ENCODE peak calls at places on chromosomes 12 and 14, in four cellular contexts. O, Z, S and W are unnamed samples.

GRCh38 chr14:90757452-90757851 is 58.8 kb downstream of the TTC7B start:
- DNase-seq in O (no peak), Z (no peak), S (no peak), W (no peak)

GRCh38 chr12:27549801-27550652 is 26.0 kb downstream of the PPFIBP1 start:
- DNase-seq in O (peak), Z (peak), S (no peak), W (peak)

GRCh38 chr12:98417303-98417702 is 98.1 kb upstream of the TMPO start:
- DNase-seq in O (no peak), Z (no peak), S (no peak), W (no peak)

GRCh38 chr12:4591180-4591687 is 29.2 kb downstream of the DYRK4 start:
- DNase-seq in O (no peak), Z (no peak), S (no peak), W (no peak)

GRCh38 chr12:113398346-113399290 is 5.1 kb downstream of the SDS start:
- DNase-seq in O (no peak), Z (no peak), S (no peak), W (no peak)

GRCh38 chr12:96398422-96399080 is 1.7 kb downstream of the CDK17 start:
- DNase-seq in O (peak), Z (peak), S (no peak), W (no peak)

GRCh38 chr14:46788994-46789393 is 137.4 kb upstream of the RPL10L start:
- DNase-seq in O (no peak), Z (no peak), S (no peak), W (no peak)

GRCh38 chr14:76490735-76491134 is 114.8 kb downstream of the ESRRB start:
- DNase-seq in O (no peak), Z (no peak), S (no peak), W (no peak)

GRCh38 chr12:16553457-16553856 is 52.5 kb downstream of the LMO3 start:
- DNase-seq in O (peak), Z (no peak), S (no peak), W (no peak)

GRCh38 chr14:58643366-58643765 is 5.6 kb downstream of the DACT1 start:
- DNase-seq in O (no peak), Z (no peak), S (no peak), W (no peak)

GRCh38 chr14:90427848-90428426 is 31.1 kb downstream of the CALM1 start:
- DNase-seq in O (no peak), Z (no peak), S (no peak), W (no peak)

GRCh38 chr12:127162902-127163301 is 1104.1 kb upstream of the TMEM132C start:
- DNase-seq in O (peak), Z (no peak), S (no peak), W (no peak)

GRCh38 chr12:122481861-122482260 is 18.9 kb downstream of the ZCCHC8 start:
- DNase-seq in O (peak), Z (no peak), S (no peak), W (no peak)

GRCh38 chr12:80794506-80794905 is 77.8 kb downstream of the MYF5 start:
- DNase-seq in O (no peak), Z (no peak), S (no peak), W (no peak)

GRCh38 chr12:12839003-12839395 is 25.9 kb downstream of the DDX47 start:
- DNase-seq in O (no peak), Z (no peak), S (no peak), W (no peak)

GRCh38 chr14:77603654-77604270 is 12.7 kb downstream of the SPTLC2 start:
- DNase-seq in O (no peak), Z (no peak), S (no peak), W (no peak)

GRCh38 chr14:33767721-33768457 is 183.0 kb downstream of the EGLN3 start:
- DNase-seq in O (no peak), Z (no peak), S (no peak), W (no peak)

GRCh38 chr12:114919479-114919878 is 235.5 kb upstream of the TBX3 start:
- DNase-seq in O (no peak), Z (no peak), S (no peak), W (no peak)

GRCh38 chr12:15364221-15365170 is 42.2 kb downstream of the PTPRO start:
- DNase-seq in O (no peak), Z (no peak), S (no peak), W (no peak)

GRCh38 chr14:73751157-73751691 is 37.0 kb upstream of the PNMA1 start:
- DNase-seq in O (no peak), Z (no peak), S (no peak), W (peak)

DNA sequence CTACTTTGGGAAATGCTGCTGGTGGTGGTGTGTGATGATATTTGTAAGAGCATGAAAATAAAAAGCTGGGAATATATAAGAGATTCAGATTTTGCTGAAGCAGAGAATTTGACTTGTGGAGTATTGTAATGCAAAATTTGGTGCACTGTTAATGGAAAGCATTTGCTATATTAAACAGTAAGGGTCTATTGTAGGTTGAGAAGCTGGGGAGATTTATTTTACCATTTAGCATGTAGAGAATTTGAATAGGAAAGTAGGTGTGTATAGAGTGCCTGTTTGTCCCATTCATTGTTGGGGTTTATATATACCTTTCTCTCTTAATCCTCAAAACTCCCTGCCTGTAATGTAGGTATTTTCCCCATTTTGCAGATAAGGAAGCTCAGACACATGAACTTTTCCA is 48.4 kb downstream of the CRADD start:
- DNase-seq in O (no peak), Z (no peak), S (no peak), W (no peak)
- H4K5ac ChIP-seq in O (no peak), Z (no peak), S (no peak), W (no peak)

DNA sequence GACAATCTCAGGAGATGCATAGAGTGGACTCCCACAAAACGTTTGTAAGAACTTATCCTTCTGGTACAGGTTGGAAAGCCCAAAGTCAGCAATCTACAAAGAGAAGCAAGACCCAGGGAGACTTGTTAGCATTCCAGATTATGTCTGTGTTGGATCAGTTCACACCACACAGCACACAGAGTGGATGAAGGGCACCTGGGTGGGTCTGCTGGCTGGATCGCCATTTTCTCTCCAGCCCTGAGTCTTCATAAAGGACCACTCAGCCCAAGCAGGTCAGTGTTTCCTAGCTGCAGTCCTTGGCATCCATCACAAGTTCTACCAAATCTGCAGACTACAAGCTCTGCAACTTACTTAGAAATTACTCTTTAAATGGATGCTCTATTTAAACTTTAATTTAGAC is 66.0 kb downstream of the NUAK1 start:
- DNase-seq in O (no peak), Z (no peak), S (no peak), W (no peak)
- H4K5ac ChIP-seq in O (peak), Z (no peak), S (no peak), W (no peak)

GRCh38 chr12:5912437-5913334 is 32.4 kb downstream of the ANO2 start:
- DNase-seq in O (no peak), Z (peak), S (peak), W (peak)

GRCh38 chr12:5912011-5912410 is 33.0 kb downstream of the ANO2 start:
- DNase-seq in O (no peak), Z (no peak), S (no peak), W (peak)

GRCh38 chr12:5908251-5908650 is 36.8 kb downstream of the ANO2 start:
- DNase-seq in O (no peak), Z (no peak), S (no peak), W (peak)

GRCh38 chr12:5909560-5909959 is 35.5 kb downstream of the ANO2 start:
- DNase-seq in O (no peak), Z (no peak), S (no peak), W (peak)

DNA sequence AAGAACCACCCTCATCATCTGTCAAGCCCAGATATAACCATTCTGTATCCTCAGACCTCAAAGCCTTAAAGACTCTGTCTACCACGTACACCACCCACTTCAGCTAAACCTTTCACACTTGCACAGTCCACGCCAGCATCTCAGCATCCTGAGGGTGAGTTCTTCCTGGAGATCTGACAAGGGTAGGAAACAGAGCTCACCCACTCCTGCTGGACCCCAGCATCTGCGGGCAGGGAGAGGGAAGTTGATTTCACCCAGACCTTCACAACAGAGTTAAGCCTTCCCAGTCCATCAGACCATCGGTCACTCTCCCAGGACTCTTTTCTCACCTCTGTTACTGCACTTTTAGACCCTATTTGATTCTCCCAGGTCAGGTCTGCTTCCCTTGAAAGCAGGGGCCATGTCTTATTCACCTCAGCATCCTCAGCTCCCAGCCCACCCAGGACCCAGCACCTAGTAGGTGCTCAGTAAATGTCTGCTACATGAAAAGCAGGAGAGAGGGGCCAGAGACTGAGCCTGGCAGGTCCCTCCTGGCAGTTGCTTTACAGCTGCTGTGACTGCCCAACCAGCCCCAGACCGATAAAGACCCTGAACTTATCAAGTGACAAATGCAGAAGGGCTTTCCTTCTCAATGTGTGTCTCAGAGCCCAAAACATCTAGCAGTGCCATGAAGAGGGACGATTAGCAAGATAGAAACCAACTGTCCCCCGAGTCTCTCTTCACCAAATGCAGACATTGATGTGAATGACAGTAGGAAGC is 34.1 kb downstream of the ANO2 start:
- DNase-seq in O (no peak), Z (no peak), S (no peak), W (peak)
- H4K5ac ChIP-seq in O (no peak), Z (no peak), S (no peak), W (no peak)

GRCh38 chr12:120574106-120574505 is 7.1 kb downstream of the POP5 start:
- DNase-seq in O (no peak), Z (no peak), S (no peak), W (no peak)
- H4K5ac ChIP-seq in O (no peak), Z (no peak), S (no peak), W (no peak)

GRCh38 chr12:99709116-99709515 is 61.6 kb downstream of the GARIN6 start:
- DNase-seq in O (no peak), Z (no peak), S (no peak), W (no peak)

GRCh38 chr12:99707883-99708282 is 60.3 kb downstream of the GARIN6 start:
- DNase-seq in O (no peak), Z (no peak), S (no peak), W (no peak)

GRCh38 chr12:99706736-99707473 is 59.4 kb downstream of the GARIN6 start:
- DNase-seq in O (no peak), Z (peak), S (no peak), W (no peak)

GRCh38 chr12:99704036-99704435 is 56.5 kb downstream of the GARIN6 start:
- DNase-seq in O (no peak), Z (no peak), S (no peak), W (no peak)

DNA sequence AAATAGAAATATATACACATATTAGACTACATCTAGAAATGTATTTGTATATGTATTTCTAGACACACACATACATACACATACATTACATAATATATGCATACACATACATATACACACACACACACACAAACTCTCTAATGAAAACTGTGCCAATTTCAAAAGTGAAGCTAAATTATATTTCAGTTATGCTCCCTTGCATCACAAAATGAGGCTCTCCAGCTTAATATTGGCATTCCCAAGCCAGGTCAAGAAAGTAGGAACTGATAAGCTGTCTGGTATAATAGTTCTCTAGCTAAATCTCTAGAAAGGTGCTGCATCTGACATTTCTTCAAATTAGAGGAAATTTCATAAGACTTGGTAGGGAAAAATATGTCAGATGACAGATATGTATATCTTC is 56.9 kb downstream of the GARIN6 start:
- DNase-seq in O (no peak), Z (no peak), S (no peak), W (no peak)
- H4K5ac ChIP-seq in O (no peak), Z (no peak), S (no peak), W (no peak)

GRCh38 chr12:109277899-109278762 is 31.0 kb downstream of the FOXN4 start:
- DNase-seq in O (peak), Z (no peak), S (no peak), W (no peak)

GRCh38 chr12:109278912-109279311 is 30.2 kb downstream of the FOXN4 start:
- DNase-seq in O (no peak), Z (no peak), S (no peak), W (no peak)

GRCh38 chr12:109284392-109284791 is 24.7 kb downstream of the FOXN4 start:
- DNase-seq in O (no peak), Z (no peak), S (no peak), W (no peak)

GRCh38 chr12:109279525-109279924 is 29.6 kb downstream of the FOXN4 start:
- DNase-seq in O (no peak), Z (no peak), S (no peak), W (no peak)

DNA sequence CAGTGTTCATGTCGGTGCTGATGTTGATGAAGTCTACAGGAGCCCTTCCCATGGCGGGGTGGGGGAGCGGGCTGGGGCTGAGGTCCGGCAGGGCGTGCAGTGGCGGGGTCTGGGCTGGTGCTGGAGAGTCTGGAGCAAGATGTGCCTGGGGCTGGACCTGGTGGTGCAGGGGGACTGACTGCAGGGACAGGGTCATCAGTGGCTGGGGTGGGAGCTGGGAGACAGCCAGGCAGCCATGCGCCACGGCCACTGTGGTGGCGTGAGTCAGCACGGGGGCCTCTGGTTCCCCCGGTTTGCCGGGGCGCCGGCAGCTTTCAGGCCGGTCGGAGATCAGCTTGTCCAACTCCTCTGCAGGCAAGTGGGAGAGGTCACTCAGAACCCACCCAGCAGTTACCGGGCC is 27.6 kb downstream of the FOXN4 start:
- DNase-seq in O (no peak), Z (no peak), S (no peak), W (no peak)
- H4K5ac ChIP-seq in O (no peak), Z (no peak), S (no peak), W (no peak)

DNA sequence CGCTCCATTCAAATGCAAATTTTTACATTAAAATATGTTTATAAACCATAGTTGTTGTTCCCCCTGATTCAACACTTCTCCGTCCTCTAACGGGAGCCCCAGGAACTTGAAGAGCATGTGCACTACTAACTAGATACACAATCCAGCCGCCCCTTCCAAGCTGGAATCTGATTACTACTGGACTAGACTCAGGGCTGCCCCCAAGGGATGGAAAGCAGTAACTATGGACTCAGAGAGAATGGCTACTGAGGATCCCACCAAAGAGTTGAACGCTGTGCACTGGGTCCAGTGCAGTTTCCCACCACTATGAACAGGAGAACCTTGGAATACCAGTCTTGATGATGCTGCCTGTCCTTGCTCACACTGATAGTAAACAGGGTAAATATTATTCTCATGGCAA is 48.6 kb upstream of the PCNX1 start:
- DNase-seq in O (no peak), Z (no peak), S (no peak), W (no peak)
- H4K5ac ChIP-seq in O (no peak), Z (no peak), S (no peak), W (no peak)